ENCODE peak calls at places on chromosomes 1 and 21, in ten cellular contexts. D is NCI-H2029; F is stimulated activated naive CD4-positive, alpha-beta T cell; N is stimulated activated naive CD8-positive, alpha-beta T cell treated with anti-CD3 and anti-CD28 coated beads, Interleukin-15, amount 100 ng/mL, for 72 hours; L is occipital lobe; E is stimulated activated CD4-positive, alpha-beta T cell treated with anti-CD3 and anti-CD28 coated beads, TNF-alpha, amount 100 ng/mL, for 4 hours; G is left lung; Z is HAP-1; C is RPMI8226; T is tibial nerve. J is an unnamed sample.

GRCh38 chr1:53835491-53835890 is 2.6 kb downstream of the NDC1 start:
- DNase-seq in D (no peak), F (no peak), N (no peak), L (no peak), E (no peak), G (no peak), Z (no peak), C (no peak), T (no peak), J (no peak)

GRCh38 chr1:36560177-36560576 is 77.5 kb upstream of the CSF3R start:
- DNase-seq in D (no peak), F (no peak), N (no peak), L (no peak), E (no peak), G (no peak), Z (no peak), C (no peak), T (no peak), J (peak; percentile 24)

GRCh38 chr1:107964397-107965111 is 426 bp downstream of the VAV3 start:
- DNase-seq in D (no peak), F (no peak), N (peak; percentile 59), L (peak; percentile 7), E (peak; percentile 31), G (no peak), Z (no peak), C (peak; percentile 33), T (no peak), J (no peak)

GRCh38 chr21:20570824-20571232 is 427.4 kb upstream of the NCAM2 start:
- DNase-seq in D (no peak), F (no peak), N (no peak), L (no peak), E (no peak), G (no peak), Z (no peak), C (no peak), T (no peak), J (no peak)

GRCh38 chr1:223752721-223753515 is 40.6 kb downstream of the CAPN2 start:
- DNase-seq in D (no peak), F (no peak), N (no peak), L (no peak), E (no peak), G (no peak), Z (no peak), C (no peak), T (no peak), J (no peak)

GRCh38 chr1:159172599-159173291 is 1.3 kb downstream of the CADM3 start:
- DNase-seq in D (no peak), F (no peak), N (no peak), L (peak; percentile 29), E (no peak), G (no peak), Z (no peak), C (no peak), T (no peak), J (no peak)

GRCh38 chr1:26582836-26583460 is 53.4 kb downstream of the RPS6KA1 start:
- DNase-seq in D (no peak), F (no peak), N (peak; percentile 54), L (no peak), E (peak; percentile 42), G (peak; percentile 90), Z (no peak), C (no peak), T (no peak), J (no peak)

GRCh38 chr1:147627435-147628110 is 42.8 kb downstream of the ACP6 start:
- DNase-seq in D (peak; percentile 32), F (peak; percentile 5), N (peak; percentile 46), L (no peak), E (no peak), G (no peak), Z (peak; percentile 68), C (peak; percentile 67), T (peak; percentile 47), J (no peak)

GRCh38 chr1:1312450-1313314 is 4.3 kb downstream of the PUSL1 start:
- DNase-seq in D (no peak), F (no peak), N (no peak), L (no peak), E (no peak), G (no peak), Z (no peak), C (no peak), T (no peak), J (no peak)

GRCh38 chr1:77170687-77171086 is 48.5 kb downstream of the PIGK start:
- DNase-seq in D (no peak), F (no peak), N (no peak), L (no peak), E (no peak), G (no peak), Z (no peak), C (no peak), T (no peak), J (no peak)

GRCh38 chr1:228243093-228243492 is 35.2 kb downstream of the OBSCN start:
- DNase-seq in D (no peak), F (no peak), N (no peak), L (no peak), E (no peak), G (no peak), Z (no peak), C (no peak), T (no peak), J (no peak)

GRCh38 chr1:28343405-28343804 is 14.6 kb downstream of the MED18 start:
- DNase-seq in D (no peak), F (no peak), N (no peak), L (no peak), E (no peak), G (no peak), Z (no peak), C (no peak), T (no peak), J (no peak)

GRCh38 chr1:173418107-173418985 is 58.8 kb upstream of the PRDX6 start:
- DNase-seq in D (no peak), F (no peak), N (no peak), L (no peak), E (no peak), G (no peak), Z (no peak), C (no peak), T (no peak), J (no peak)

GRCh38 chr1:197320991-197321531 is 53.0 kb downstream of the CRB1 start:
- DNase-seq in D (no peak), F (no peak), N (no peak), L (no peak), E (no peak), G (no peak), Z (no peak), C (no peak), T (peak; percentile 28), J (no peak)

GRCh38 chr1:189438808-189439207 is 1038.9 kb downstream of the BRINP3 start:
- DNase-seq in D (no peak), F (no peak), N (no peak), L (no peak), E (no peak), G (no peak), Z (no peak), C (no peak), T (no peak), J (no peak)

GRCh38 chr21:14602418-14602987 is 56.4 kb upstream of the SAMSN1 start:
- DNase-seq in D (no peak), F (no peak), N (no peak), L (no peak), E (no peak), G (no peak), Z (no peak), C (peak; percentile 40), T (no peak), J (no peak)

GRCh38 chr21:43611598-43612369 is 47.5 kb downstream of the HSF2BP start:
- DNase-seq in D (peak; percentile 34), F (no peak), N (no peak), L (no peak), E (no peak), G (peak; percentile 81), Z (peak; percentile 83), C (peak; percentile 83), T (peak; percentile 81), J (no peak)